ENCODE peak calls at places on chromosomes 5 and 9, in ten cellular contexts. One of them, this sample, is unnamed. For H3K9me3, the result is how much of the 10 kb centered on the place peaks cover.

GRCh38 chr5:87361536-87362213 is 51.1 kb downstream of the CCNH start:
- DNase-seq in left lung: no peak
- DNase-seq in tibial artery: no peak
- DNase-seq in HCT116: no peak
- DNase-seq in right atrium auricular region: no peak
- DNase-seq in CD4-positive, alpha-beta T cell: no peak
- DNase-seq in CD8-positive, alpha-beta T cell: no peak
- DNase-seq in small intestine: no peak
- DNase-seq in PC-3: no peak
- DNase-seq in right lobe of liver: no peak
- DNase-seq in this sample: no peak

GRCh38 chr9:71628247-71628646 is 140.1 kb downstream of the CEMIP2 start:
- DNase-seq in right atrium auricular region: no peak
- DNase-seq in small intestine: no peak
- DNase-seq in tibial artery: no peak
- DNase-seq in HCT116: no peak
- DNase-seq in right lobe of liver: no peak
- DNase-seq in left lung: no peak
- DNase-seq in CD4-positive, alpha-beta T cell: no peak
- DNase-seq in CD8-positive, alpha-beta T cell: no peak
- DNase-seq in PC-3: peak
- DNase-seq in this sample: no peak

GRCh38 chr5:4879075-4879474 is 261.1 kb upstream of the ADAMTS16 start:
- DNase-seq in HCT116: no peak
- DNase-seq in tibial artery: no peak
- DNase-seq in CD4-positive, alpha-beta T cell: no peak
- DNase-seq in right atrium auricular region: no peak
- DNase-seq in right lobe of liver: no peak
- DNase-seq in PC-3: no peak
- DNase-seq in CD8-positive, alpha-beta T cell: no peak
- DNase-seq in small intestine: no peak
- DNase-seq in left lung: no peak
- DNase-seq in this sample: no peak

GRCh38 chr5:21919417-21920022 is 933.6 kb downstream of the CDH12 start:
- DNase-seq in HCT116: no peak
- DNase-seq in right atrium auricular region: no peak
- DNase-seq in CD4-positive, alpha-beta T cell: no peak
- DNase-seq in left lung: no peak
- DNase-seq in tibial artery: no peak
- DNase-seq in CD8-positive, alpha-beta T cell: no peak
- DNase-seq in right lobe of liver: no peak
- DNase-seq in PC-3: peak
- DNase-seq in small intestine: peak
- DNase-seq in this sample: peak

GRCh38 chr5:5380298-5380697 is 42.2 kb upstream of the ICE1 start:
- DNase-seq in CD8-positive, alpha-beta T cell: no peak
- DNase-seq in tibial artery: no peak
- DNase-seq in CD4-positive, alpha-beta T cell: no peak
- DNase-seq in left lung: no peak
- DNase-seq in PC-3: no peak
- DNase-seq in HCT116: no peak
- DNase-seq in right lobe of liver: no peak
- DNase-seq in right atrium auricular region: no peak
- DNase-seq in small intestine: no peak
- DNase-seq in this sample: no peak

GRCh38 chr9:5949103-5949699 is 58.5 kb downstream of the MLANA start:
- DNase-seq in right atrium auricular region: no peak
- DNase-seq in CD8-positive, alpha-beta T cell: no peak
- DNase-seq in small intestine: peak
- DNase-seq in left lung: no peak
- DNase-seq in right lobe of liver: no peak
- DNase-seq in HCT116: no peak
- DNase-seq in tibial artery: no peak
- DNase-seq in CD4-positive, alpha-beta T cell: peak
- DNase-seq in PC-3: peak
- DNase-seq in this sample: no peak

GRCh38 chr9:35958104-35958825 is at the start of gene OR2S2:
- DNase-seq in right lobe of liver: no peak
- DNase-seq in CD4-positive, alpha-beta T cell: no peak
- DNase-seq in HCT116: no peak
- DNase-seq in CD8-positive, alpha-beta T cell: no peak
- DNase-seq in PC-3: no peak
- DNase-seq in tibial artery: no peak
- DNase-seq in right atrium auricular region: no peak
- DNase-seq in left lung: no peak
- DNase-seq in small intestine: no peak
- DNase-seq in this sample: no peak

GRCh38 chr5:137699291-137700281 is 36.3 kb downstream of the KLHL3 start:
- DNase-seq in right lobe of liver: no peak
- DNase-seq in CD4-positive, alpha-beta T cell: no peak
- DNase-seq in PC-3: no peak
- DNase-seq in small intestine: no peak
- DNase-seq in right atrium auricular region: no peak
- DNase-seq in left lung: no peak
- DNase-seq in CD8-positive, alpha-beta T cell: no peak
- DNase-seq in HCT116: no peak
- DNase-seq in tibial artery: no peak
- DNase-seq in this sample: no peak

GRCh38 chr9:136789523-136789937 is 1.6 kb upstream of the TMEM141 start:
- DNase-seq in small intestine: no peak
- DNase-seq in left lung: no peak
- DNase-seq in tibial artery: no peak
- DNase-seq in HCT116: no peak
- DNase-seq in right lobe of liver: no peak
- DNase-seq in right atrium auricular region: no peak
- DNase-seq in CD8-positive, alpha-beta T cell: no peak
- DNase-seq in PC-3: no peak
- DNase-seq in CD4-positive, alpha-beta T cell: no peak
- DNase-seq in this sample: no peak

GRCh38 chr5:72364961-72365360 is 44.8 kb downstream of the PTCD2 start:
- DNase-seq in PC-3: no peak
- DNase-seq in left lung: no peak
- DNase-seq in CD4-positive, alpha-beta T cell: no peak
- DNase-seq in HCT116: no peak
- DNase-seq in tibial artery: no peak
- DNase-seq in right atrium auricular region: no peak
- DNase-seq in small intestine: no peak
- DNase-seq in CD8-positive, alpha-beta T cell: no peak
- DNase-seq in right lobe of liver: no peak
- DNase-seq in this sample: no peak

GRCh38 chr5:34959323-34959722 is 30.0 kb downstream of the DNAJC21 start:
- DNase-seq in right atrium auricular region: no peak
- DNase-seq in left lung: no peak
- DNase-seq in CD8-positive, alpha-beta T cell: no peak
- DNase-seq in tibial artery: no peak
- DNase-seq in PC-3: peak
- DNase-seq in right lobe of liver: no peak
- DNase-seq in small intestine: no peak
- DNase-seq in CD4-positive, alpha-beta T cell: no peak
- DNase-seq in HCT116: no peak
- DNase-seq in this sample: no peak

GRCh38 chr9:86134361-86134760 is 35.0 kb upstream of the GOLM1 start:
- DNase-seq in small intestine: no peak
- DNase-seq in right atrium auricular region: no peak
- DNase-seq in tibial artery: no peak
- DNase-seq in left lung: no peak
- DNase-seq in CD4-positive, alpha-beta T cell: no peak
- DNase-seq in PC-3: no peak
- DNase-seq in HCT116: no peak
- DNase-seq in right lobe of liver: no peak
- DNase-seq in CD8-positive, alpha-beta T cell: no peak
- DNase-seq in this sample: no peak

GRCh38 chr9:12640021-12640587 is 53.1 kb upstream of the TYRP1 start:
- DNase-seq in left lung: no peak
- DNase-seq in tibial artery: no peak
- DNase-seq in CD4-positive, alpha-beta T cell: no peak
- DNase-seq in right lobe of liver: no peak
- DNase-seq in PC-3: peak
- DNase-seq in small intestine: peak
- DNase-seq in HCT116: peak
- DNase-seq in CD8-positive, alpha-beta T cell: no peak
- DNase-seq in right atrium auricular region: no peak
- DNase-seq in this sample: no peak

GRCh38 chr5:173800340-173800739 is 87.8 kb upstream of the CPEB4 start:
- DNase-seq in right atrium auricular region: no peak
- DNase-seq in PC-3: no peak
- DNase-seq in CD8-positive, alpha-beta T cell: no peak
- DNase-seq in small intestine: no peak
- DNase-seq in HCT116: no peak
- DNase-seq in CD4-positive, alpha-beta T cell: no peak
- DNase-seq in right lobe of liver: no peak
- DNase-seq in tibial artery: peak
- DNase-seq in left lung: no peak
- DNase-seq in this sample: no peak

GRCh38 chr9:100739666-100740065 is 161.8 kb downstream of the CAVIN4 start:
- DNase-seq in PC-3: peak
- DNase-seq in small intestine: no peak
- DNase-seq in left lung: no peak
- DNase-seq in CD4-positive, alpha-beta T cell: no peak
- DNase-seq in right lobe of liver: no peak
- DNase-seq in tibial artery: no peak
- DNase-seq in right atrium auricular region: no peak
- DNase-seq in HCT116: no peak
- DNase-seq in CD8-positive, alpha-beta T cell: no peak
- DNase-seq in this sample: no peak

GRCh38 chr9:89885156-89885555 is 280.3 kb downstream of the GADD45G start:
- DNase-seq in right atrium auricular region: no peak
- DNase-seq in CD8-positive, alpha-beta T cell: no peak
- DNase-seq in HCT116: no peak
- DNase-seq in PC-3: no peak
- DNase-seq in CD4-positive, alpha-beta T cell: no peak
- DNase-seq in left lung: no peak
- DNase-seq in right lobe of liver: no peak
- DNase-seq in tibial artery: no peak
- DNase-seq in small intestine: no peak
- DNase-seq in this sample: no peak

GRCh38 chr5:53039855-53040254 is 50.7 kb downstream of the ITGA2 start:
- DNase-seq in small intestine: no peak
- DNase-seq in right atrium auricular region: no peak
- DNase-seq in right lobe of liver: no peak
- DNase-seq in CD4-positive, alpha-beta T cell: no peak
- DNase-seq in PC-3: no peak
- DNase-seq in CD8-positive, alpha-beta T cell: no peak
- DNase-seq in tibial artery: no peak
- DNase-seq in HCT116: no peak
- DNase-seq in left lung: no peak
- DNase-seq in this sample: no peak

GRCh38 chr5:170100051-170100943 is 5.4 kb upstream of the FOXI1 start:
- DNase-seq in PC-3: peak
- DNase-seq in small intestine: peak
- DNase-seq in right lobe of liver: peak
- DNase-seq in tibial artery: peak
- DNase-seq in right atrium auricular region: peak
- DNase-seq in CD4-positive, alpha-beta T cell: peak
- DNase-seq in CD8-positive, alpha-beta T cell: peak
- DNase-seq in HCT116: peak
- DNase-seq in left lung: no peak
- DNase-seq in this sample: peak

GRCh38 chr9:95327239-95327865 is 9.8 kb upstream of the FANCC start:
- DNase-seq in right lobe of liver: no peak
- DNase-seq in left lung: no peak
- DNase-seq in CD4-positive, alpha-beta T cell: no peak
- DNase-seq in PC-3: no peak
- DNase-seq in HCT116: no peak
- DNase-seq in CD8-positive, alpha-beta T cell: no peak
- DNase-seq in small intestine: no peak
- DNase-seq in tibial artery: no peak
- DNase-seq in right atrium auricular region: no peak
- DNase-seq in this sample: no peak
- H3K9me3 ChIP-seq in right lobe of liver: under half
- H3K9me3 ChIP-seq in left lung: under half
- H3K9me3 ChIP-seq in CD4-positive, alpha-beta T cell: under half
- H3K9me3 ChIP-seq in PC-3: under half
- H3K9me3 ChIP-seq in HCT116: under half
- H3K9me3 ChIP-seq in CD8-positive, alpha-beta T cell: under half
- H3K9me3 ChIP-seq in small intestine: under half
- H3K9me3 ChIP-seq in tibial artery: under half
- H3K9me3 ChIP-seq in right atrium auricular region: under half
- H3K9me3 ChIP-seq in this sample: under half

GRCh38 chr9:27714388-27714787 is 141.1 kb upstream of the C9orf72 start:
- DNase-seq in right atrium auricular region: no peak
- DNase-seq in right lobe of liver: no peak
- DNase-seq in CD8-positive, alpha-beta T cell: no peak
- DNase-seq in left lung: no peak
- DNase-seq in small intestine: peak
- DNase-seq in HCT116: no peak
- DNase-seq in CD4-positive, alpha-beta T cell: no peak
- DNase-seq in PC-3: peak
- DNase-seq in tibial artery: no peak
- DNase-seq in this sample: no peak
- H3K9me3 ChIP-seq in right atrium auricular region: under half
- H3K9me3 ChIP-seq in right lobe of liver: under half
- H3K9me3 ChIP-seq in CD8-positive, alpha-beta T cell: under half
- H3K9me3 ChIP-seq in left lung: under half
- H3K9me3 ChIP-seq in small intestine: under half
- H3K9me3 ChIP-seq in HCT116: under half
- H3K9me3 ChIP-seq in CD4-positive, alpha-beta T cell: under half
- H3K9me3 ChIP-seq in PC-3: under half
- H3K9me3 ChIP-seq in tibial artery: under half
- H3K9me3 ChIP-seq in this sample: under half

DNA sequence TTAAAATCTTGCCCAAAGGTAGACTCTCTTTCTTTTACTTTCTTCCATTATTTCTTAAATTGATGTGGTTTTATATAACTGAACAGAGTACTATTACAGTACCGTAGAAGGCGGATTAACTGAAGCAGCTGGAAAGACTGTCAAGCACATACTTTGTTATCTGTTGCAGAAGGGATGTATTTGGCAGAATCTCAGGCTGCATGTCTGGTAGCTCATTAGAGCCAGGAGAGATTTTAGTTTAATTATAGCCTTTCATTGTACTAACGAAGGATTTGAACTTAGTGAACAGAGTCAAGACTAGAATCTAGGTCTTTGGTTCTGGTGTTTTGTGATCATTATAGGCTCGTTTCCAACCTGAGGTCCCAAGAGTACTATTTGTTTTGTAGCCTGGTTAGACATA is 20.6 kb downstream of the ZNF354C start:
- DNase-seq in small intestine: no peak
- DNase-seq in HCT116: no peak
- DNase-seq in CD4-positive, alpha-beta T cell: no peak
- DNase-seq in right atrium auricular region: no peak
- DNase-seq in right lobe of liver: no peak
- DNase-seq in CD8-positive, alpha-beta T cell: no peak
- DNase-seq in left lung: no peak
- DNase-seq in PC-3: no peak
- DNase-seq in tibial artery: no peak
- DNase-seq in this sample: no peak
- H3K9me3 ChIP-seq in small intestine: under half
- H3K9me3 ChIP-seq in HCT116: under half
- H3K9me3 ChIP-seq in CD4-positive, alpha-beta T cell: half or more
- H3K9me3 ChIP-seq in right atrium auricular region: half or more
- H3K9me3 ChIP-seq in right lobe of liver: under half
- H3K9me3 ChIP-seq in CD8-positive, alpha-beta T cell: half or more
- H3K9me3 ChIP-seq in left lung: half or more
- H3K9me3 ChIP-seq in PC-3: under half
- H3K9me3 ChIP-seq in tibial artery: half or more
- H3K9me3 ChIP-seq in this sample: half or more

DNA sequence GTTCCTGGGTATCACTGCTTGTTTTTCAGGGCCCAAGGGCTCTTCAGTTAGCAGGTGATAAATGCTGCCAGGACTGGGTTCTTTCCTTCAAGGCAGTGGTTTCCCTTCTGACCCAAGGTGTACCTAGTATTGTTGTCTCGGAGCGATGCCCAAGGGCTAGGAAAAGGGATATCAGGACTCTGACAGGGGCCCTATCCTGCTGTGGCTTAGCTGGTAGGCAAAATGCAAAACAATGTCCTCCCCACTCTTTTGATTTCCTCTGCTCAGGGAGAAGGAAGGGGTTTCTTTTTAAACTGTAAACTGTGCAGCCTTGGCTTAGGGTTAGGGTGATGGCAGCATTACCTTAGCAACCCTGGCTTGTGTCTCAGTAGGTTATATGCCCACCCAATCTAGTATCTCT is 508.8 kb upstream of the CTNND2 start:
- DNase-seq in left lung: no peak
- DNase-seq in CD4-positive, alpha-beta T cell: no peak
- DNase-seq in HCT116: no peak
- DNase-seq in small intestine: no peak
- DNase-seq in right lobe of liver: no peak
- DNase-seq in right atrium auricular region: no peak
- DNase-seq in CD8-positive, alpha-beta T cell: no peak
- DNase-seq in tibial artery: no peak
- DNase-seq in PC-3: no peak
- DNase-seq in this sample: no peak
- H3K9me3 ChIP-seq in left lung: under half
- H3K9me3 ChIP-seq in CD4-positive, alpha-beta T cell: under half
- H3K9me3 ChIP-seq in HCT116: under half
- H3K9me3 ChIP-seq in small intestine: under half
- H3K9me3 ChIP-seq in right lobe of liver: under half
- H3K9me3 ChIP-seq in right atrium auricular region: under half
- H3K9me3 ChIP-seq in CD8-positive, alpha-beta T cell: under half
- H3K9me3 ChIP-seq in tibial artery: under half
- H3K9me3 ChIP-seq in PC-3: under half
- H3K9me3 ChIP-seq in this sample: under half

This sample was measured in Panc1.